ENCODE peak calls at places on chromosomes 13 and 19, in four cellular contexts. D is colonic mucosa, P is HFF-Myc, A is thoracic aorta. G is an unnamed sample.

GRCh38 chr13:101181076-101181685 is 235.1 kb downstream of the NALCN start:
- DNase-seq in P (no peak), D (no peak), A (no peak), G (no peak)

GRCh38 chr13:41756198-41756885 is 204.6 kb downstream of the VWA8 start:
- DNase-seq in A (no peak), D (no peak), P (no peak), G (no peak)

GRCh38 chr13:71316964-71317363 is 550.0 kb downstream of the DACH1 start:
- DNase-seq in D (no peak), A (no peak), P (no peak), G (no peak)

GRCh38 chr13:49641810-49642291 is 13.5 kb downstream of the ARL11 start:
- DNase-seq in D (peak), A (no peak), P (peak), G (peak)

GRCh38 chr19:12843328-12843727 is 5.0 kb downstream of the MAST1 start:
- DNase-seq in P (no peak), D (no peak), A (no peak), G (no peak)

GRCh38 chr19:52961981-52962380 is 700 bp downstream of the ZNF816 start:
- DNase-seq in D (no peak), P (no peak), A (no peak), G (no peak)

GRCh38 chr19:5993516-5994406 is 15.8 kb upstream of the RANBP3 start:
- DNase-seq in P (no peak), D (no peak), A (no peak), G (no peak)

GRCh38 chr19:55473613-55474012 is 2.8 kb upstream of the ZNF628 start:
- DNase-seq in P (no peak), D (no peak), A (no peak), G (no peak)

GRCh38 chr19:54882758-54883157 is 8.7 kb downstream of the FCAR start:
- DNase-seq in A (no peak), D (no peak), P (no peak), G (no peak)

GRCh38 chr13:110748271-110748670 is 34.8 kb downstream of the ING1 start:
- DNase-seq in A (no peak), P (no peak), D (no peak), G (no peak)